ENCODE peak calls at places on chromosomes 7 and 10, in four cellular contexts. One of them, this sample, is unnamed.

GRCh38 chr10:2839081-2839725 is 228.1 kb upstream of the PFKP start:
- DNase-seq in cardiac fibroblast: no peak
- DNase-seq in trophoblast cell: peak
- DNase-seq in AG09309: no peak
- DNase-seq in this sample: no peak

GRCh38 chr7:93354815-93355214 is 122.6 kb downstream of the VPS50 start:
- DNase-seq in trophoblast cell: no peak
- DNase-seq in cardiac fibroblast: no peak
- DNase-seq in AG09309: no peak
- DNase-seq in this sample: no peak

GRCh38 chr10:124657806-124658205 is 86.4 kb downstream of the FAM53B start:
- DNase-seq in AG09309: peak
- DNase-seq in cardiac fibroblast: peak
- DNase-seq in trophoblast cell: no peak
- DNase-seq in this sample: no peak

GRCh38 chr7:36272567-36273269 is 116.9 kb upstream of the ANLN start:
- DNase-seq in trophoblast cell: peak
- DNase-seq in AG09309: no peak
- DNase-seq in cardiac fibroblast: no peak
- DNase-seq in this sample: no peak

GRCh38 chr10:76086571-76087260 is 655.3 kb downstream of the LRMDA start:
- DNase-seq in cardiac fibroblast: peak
- DNase-seq in trophoblast cell: no peak
- DNase-seq in AG09309: peak
- DNase-seq in this sample: peak

GRCh38 chr7:92590711-92591310 is 621 bp upstream of the FAM133B start:
- DNase-seq in AG09309: no peak
- DNase-seq in cardiac fibroblast: no peak
- DNase-seq in trophoblast cell: no peak
- DNase-seq in this sample: no peak

GRCh38 chr7:75732016-75732521 is 6.7 kb downstream of the HIP1 start:
- DNase-seq in cardiac fibroblast: no peak
- DNase-seq in AG09309: no peak
- DNase-seq in trophoblast cell: no peak
- DNase-seq in this sample: no peak

GRCh38 chr10:69337312-69338132 is 59.2 kb downstream of the HK1 start:
- DNase-seq in AG09309: peak
- DNase-seq in trophoblast cell: peak
- DNase-seq in cardiac fibroblast: peak
- DNase-seq in this sample: peak

GRCh38 chr7:50806143-50806542 is 23.4 kb upstream of the GRB10 start:
- DNase-seq in trophoblast cell: no peak
- DNase-seq in AG09309: no peak
- DNase-seq in cardiac fibroblast: no peak
- DNase-seq in this sample: no peak

GRCh38 chr7:23514755-23515154 is 17.0 kb downstream of the TRA2A start:
- DNase-seq in trophoblast cell: no peak
- DNase-seq in AG09309: no peak
- DNase-seq in cardiac fibroblast: no peak
- DNase-seq in this sample: no peak

GRCh38 chr10:11570751-11571150 is 40.7 kb downstream of the USP6NL start:
- DNase-seq in cardiac fibroblast: no peak
- DNase-seq in trophoblast cell: no peak
- DNase-seq in AG09309: no peak
- DNase-seq in this sample: no peak

GRCh38 chr10:11568578-11568977 is 42.9 kb downstream of the USP6NL start:
- DNase-seq in trophoblast cell: no peak
- DNase-seq in AG09309: no peak
- DNase-seq in cardiac fibroblast: no peak
- DNase-seq in this sample: no peak

GRCh38 chr10:11576092-11576809 is 35.2 kb downstream of the USP6NL start:
- DNase-seq in AG09309: no peak
- DNase-seq in trophoblast cell: no peak
- DNase-seq in cardiac fibroblast: no peak
- DNase-seq in this sample: no peak

GRCh38 chr10:11578802-11579255 is 32.6 kb downstream of the USP6NL start:
- DNase-seq in AG09309: no peak
- DNase-seq in cardiac fibroblast: no peak
- DNase-seq in trophoblast cell: no peak
- DNase-seq in this sample: no peak

GRCh38 chr10:11573497-11573896 is 38.0 kb downstream of the USP6NL start:
- DNase-seq in cardiac fibroblast: peak
- DNase-seq in trophoblast cell: no peak
- DNase-seq in AG09309: peak
- DNase-seq in this sample: peak
- H3K4me3 ChIP-seq in cardiac fibroblast: no peak
- H3K4me3 ChIP-seq in trophoblast cell: no peak
- H3K4me3 ChIP-seq in AG09309: no peak
- H3K4me3 ChIP-seq in this sample: no peak

GRCh38 chr10:62384057-62384446 is 9.9 kb downstream of the ZNF365 start:
- DNase-seq in trophoblast cell: peak
- DNase-seq in AG09309: peak
- DNase-seq in cardiac fibroblast: peak
- DNase-seq in this sample: no peak

GRCh38 chr10:62382831-62383230 is 8.7 kb downstream of the ZNF365 start:
- DNase-seq in cardiac fibroblast: no peak
- DNase-seq in AG09309: no peak
- DNase-seq in trophoblast cell: no peak
- DNase-seq in this sample: no peak

GRCh38 chr10:62379394-62379793 is 5.2 kb downstream of the ZNF365 start:
- DNase-seq in trophoblast cell: no peak
- DNase-seq in cardiac fibroblast: no peak
- DNase-seq in AG09309: no peak
- DNase-seq in this sample: no peak

GRCh38 chr10:62380002-62380401 is 5.8 kb downstream of the ZNF365 start:
- DNase-seq in cardiac fibroblast: peak
- DNase-seq in AG09309: peak
- DNase-seq in trophoblast cell: no peak
- DNase-seq in this sample: no peak

DNA sequence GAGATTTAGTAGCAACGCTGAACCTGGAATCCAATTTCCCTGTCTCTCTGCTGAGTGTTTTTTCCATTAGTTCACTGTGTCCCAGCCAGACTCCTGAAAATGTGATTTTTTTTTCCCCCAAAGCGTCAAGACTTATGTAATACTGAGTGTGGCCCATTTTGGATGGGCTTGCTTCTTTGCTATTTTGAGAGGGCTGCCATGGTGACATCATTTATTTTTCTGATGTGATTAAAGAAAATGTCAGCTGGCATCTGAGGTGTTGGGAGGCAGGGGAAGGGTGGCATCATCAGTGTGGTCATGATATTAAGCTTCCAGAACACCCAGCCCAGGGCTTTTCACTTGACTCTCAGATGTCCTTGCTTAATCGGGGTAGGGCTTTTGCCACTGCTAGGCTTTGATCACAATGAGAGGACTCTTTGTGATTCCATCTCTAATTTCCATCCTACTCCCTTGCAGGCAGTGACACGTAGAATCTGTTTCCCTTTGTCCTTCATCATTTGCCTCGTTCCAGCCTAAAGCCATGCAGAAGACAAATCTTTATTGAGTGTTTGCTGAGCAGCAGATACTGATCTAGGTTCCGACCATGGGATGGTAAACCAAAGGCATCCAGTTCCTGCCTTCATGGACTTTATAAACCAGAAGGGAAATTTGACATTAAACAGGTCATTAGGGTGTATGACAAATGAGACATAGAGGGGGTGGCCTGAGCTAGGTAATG is 7.4 kb downstream of the ZNF365 start:
- DNase-seq in trophoblast cell: no peak
- DNase-seq in AG09309: no peak
- DNase-seq in cardiac fibroblast: no peak
- DNase-seq in this sample: no peak
- H3K4me3 ChIP-seq in trophoblast cell: no peak
- H3K4me3 ChIP-seq in AG09309: no peak
- H3K4me3 ChIP-seq in cardiac fibroblast: no peak
- H3K4me3 ChIP-seq in this sample: no peak

GRCh38 chr10:50431791-50432190 is 180.5 kb upstream of the ASAH2 start:
- DNase-seq in AG09309: peak
- DNase-seq in cardiac fibroblast: peak
- DNase-seq in trophoblast cell: no peak
- DNase-seq in this sample: peak
- H3K4me3 ChIP-seq in AG09309: peak
- H3K4me3 ChIP-seq in cardiac fibroblast: no peak
- H3K4me3 ChIP-seq in trophoblast cell: no peak
- H3K4me3 ChIP-seq in this sample: no peak

DNA sequence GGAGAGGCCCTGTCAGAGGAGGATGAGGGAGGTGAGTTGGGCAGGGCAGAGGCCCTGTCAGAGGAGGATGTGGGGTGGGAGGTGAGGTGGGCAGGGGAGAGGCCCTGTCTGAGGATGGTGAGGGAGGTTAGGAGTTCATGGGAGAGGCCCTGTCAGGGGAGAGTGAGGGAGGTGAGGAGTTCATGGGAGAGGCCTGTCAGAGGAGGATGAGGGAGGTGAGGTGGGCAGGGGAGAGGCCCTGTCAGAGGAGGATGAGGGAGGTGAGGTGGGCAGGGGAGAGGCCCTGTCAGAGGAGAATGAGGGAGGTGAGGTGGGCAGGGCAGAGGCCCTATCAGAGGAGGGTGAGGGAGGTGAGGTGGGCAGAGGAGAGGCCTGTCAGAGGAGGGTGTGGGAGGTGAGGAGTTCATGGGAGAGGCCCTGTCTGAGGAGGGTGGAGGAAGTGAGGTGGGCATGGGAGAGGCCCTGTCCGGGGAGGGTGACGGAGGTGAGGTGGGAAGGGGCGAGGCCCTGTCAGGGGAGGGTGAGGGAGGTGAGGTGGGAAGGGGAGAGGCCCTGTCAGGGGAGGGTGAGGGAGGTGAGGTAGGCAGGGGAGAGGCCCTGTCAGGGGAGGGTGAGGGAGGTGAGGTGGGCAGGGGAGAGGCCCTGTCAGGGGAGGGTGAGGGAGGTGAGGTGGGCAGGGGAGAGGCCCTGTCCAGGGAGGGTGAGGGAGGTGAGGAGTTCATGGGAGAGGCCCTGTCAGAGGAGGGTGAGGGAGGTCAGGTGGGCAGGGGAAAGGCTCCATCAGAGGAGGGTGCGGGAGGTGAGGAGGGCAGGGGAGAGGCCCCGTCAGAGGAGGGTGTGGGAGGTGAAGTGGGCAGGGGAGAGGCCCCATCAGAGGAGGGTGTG is 73.7 kb downstream of the INPP5A start:
- DNase-seq in AG09309: no peak
- DNase-seq in trophoblast cell: no peak
- DNase-seq in cardiac fibroblast: no peak
- DNase-seq in this sample: no peak
- H3K4me3 ChIP-seq in AG09309: no peak
- H3K4me3 ChIP-seq in trophoblast cell: no peak
- H3K4me3 ChIP-seq in cardiac fibroblast: no peak
- H3K4me3 ChIP-seq in this sample: no peak

GRCh38 chr10:107415446-107415845 is 250.9 kb upstream of the SORCS1 start:
- DNase-seq in trophoblast cell: no peak
- DNase-seq in AG09309: no peak
- DNase-seq in cardiac fibroblast: no peak
- DNase-seq in this sample: no peak
- H3K4me3 ChIP-seq in trophoblast cell: no peak
- H3K4me3 ChIP-seq in AG09309: no peak
- H3K4me3 ChIP-seq in cardiac fibroblast: no peak
- H3K4me3 ChIP-seq in this sample: no peak

DNA sequence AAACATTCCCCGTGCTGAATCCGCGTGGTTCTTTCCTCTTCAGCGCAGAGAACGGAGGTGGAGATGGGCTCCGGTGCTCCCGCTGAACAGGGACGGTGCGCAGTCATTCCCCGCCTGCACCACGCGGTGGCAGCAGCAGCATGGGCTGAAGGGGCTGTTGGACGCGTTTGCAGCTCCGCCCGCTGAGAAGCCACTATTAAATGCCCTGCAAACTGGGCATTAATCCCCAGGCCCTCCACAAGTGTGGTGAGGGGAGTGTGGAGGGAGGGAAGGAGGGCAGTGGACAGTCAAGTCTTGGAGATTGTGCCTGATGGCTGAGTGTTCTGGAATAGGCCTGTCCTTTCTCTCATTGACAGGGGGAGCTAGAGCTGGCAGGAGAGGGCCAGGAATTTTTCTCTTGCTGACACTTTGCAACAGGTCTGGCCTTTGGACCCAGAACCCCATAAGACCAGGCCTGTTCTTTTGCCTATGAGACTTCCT is 240.2 kb upstream of the INHBA start:
- DNase-seq in cardiac fibroblast: peak
- DNase-seq in trophoblast cell: peak
- DNase-seq in AG09309: no peak
- DNase-seq in this sample: peak
- H3K4me3 ChIP-seq in cardiac fibroblast: peak
- H3K4me3 ChIP-seq in trophoblast cell: no peak
- H3K4me3 ChIP-seq in AG09309: no peak
- H3K4me3 ChIP-seq in this sample: peak